ENCODE peak calls at places on chromosomes 6 and 20, in four cellular contexts. S is IMR-90, X is neural progenitor cell, D is lower lobe of right lung. A is an unnamed sample.

GRCh38 chr6:6856538-6857523 is 250.9 kb upstream of the RREB1 start:
- DNase-seq in X (peak), D (peak), S (peak), A (peak)

GRCh38 chr6:166595061-166595780 is 8.7 kb upstream of the RAMACL start:
- DNase-seq in S (peak), X (no peak), D (no peak), A (peak)

GRCh38 chr6:87789900-87790290 is 87.9 kb upstream of the AKIRIN2 start:
- DNase-seq in X (no peak), S (no peak), D (no peak), A (no peak)

GRCh38 chr6:111844376-111844775 is 28.9 kb downstream of the FYN start:
- DNase-seq in D (no peak), S (no peak), X (peak), A (no peak)

GRCh38 chr6:20367716-20368485 is 33.8 kb upstream of the E2F3 start:
- DNase-seq in S (peak), X (no peak), D (no peak), A (peak)

GRCh38 chr20:44017905-44018683 is 103.4 kb downstream of the TOX2 start:
- DNase-seq in D (peak), X (no peak), S (peak), A (peak)

GRCh38 chr6:159691963-159692287 is 1.1 kb downstream of the SOD2 start:
- DNase-seq in X (no peak), D (no peak), S (no peak), A (no peak)

GRCh38 chr6:69961251-69961650 is 94.9 kb downstream of the COL19A1 start:
- DNase-seq in D (no peak), X (no peak), S (no peak), A (peak)

GRCh38 chr6:155521719-155522118 is 66.1 kb upstream of the NOX3 start:
- DNase-seq in X (no peak), S (peak), D (no peak), A (no peak)

GRCh38 chr6:134908906-134909516 is 40.9 kb downstream of the ALDH8A1 start:
- DNase-seq in X (no peak), S (peak), D (no peak), A (peak)

GRCh38 chr6:57327311-57327710 is 9.9 kb downstream of the PRIM2 start:
- DNase-seq in S (no peak), D (no peak), X (no peak), A (no peak)

GRCh38 chr6:16871047-16871446 is 109.8 kb upstream of the ATXN1 start:
- DNase-seq in S (no peak), X (no peak), D (no peak), A (no peak)

GRCh38 chr6:8674088-8674487 is 238.7 kb upstream of the SLC35B3 start:
- DNase-seq in X (no peak), S (no peak), D (no peak), A (no peak)

GRCh38 chr6:8499540-8499939 is 64.2 kb upstream of the SLC35B3 start:
- DNase-seq in S (no peak), X (peak), D (no peak), A (no peak)

GRCh38 chr6:13288481-13288880 is 39.9 kb downstream of the TBC1D7 start:
- DNase-seq in X (no peak), S (no peak), D (no peak), A (no peak)

GRCh38 chr6:53728570-53729194 is 63.1 kb upstream of the KLHL31 start:
- DNase-seq in D (peak), X (peak), S (peak), A (peak)

GRCh38 chr6:47787620-47788497 is 6.0 kb downstream of the OPN5 start:
- DNase-seq in S (peak), X (peak), D (peak), A (peak)

GRCh38 chr6:58113960-58114359 is 796.5 kb downstream of the PRIM2 start:
- DNase-seq in S (no peak), D (no peak), X (no peak), A (no peak)

GRCh38 chr6:41966214-41966920 is 24.8 kb upstream of the CCND3 start:
- DNase-seq in D (no peak), X (no peak), S (no peak), A (peak)

GRCh38 chr6:63864934-63865333 is 229.3 kb downstream of the PHF3 start:
- DNase-seq in X (no peak), D (no peak), S (no peak), A (no peak)

GRCh38 chr6:156628805-156629204 is 148.4 kb upstream of the ARID1B start:
- DNase-seq in S (no peak), X (no peak), D (no peak), A (no peak)

GRCh38 chr20:9054176-9054575 is 14.7 kb upstream of the PLCB4 start:
- DNase-seq in D (no peak), S (peak), X (no peak), A (peak)

GRCh38 chr6:144912474-144912873 is 627.3 kb downstream of the UTRN start:
- DNase-seq in D (no peak), X (no peak), S (peak), A (peak)

GRCh38 chr20:15200139-15200538 is 862.7 kb upstream of the FLRT3 start:
- DNase-seq in X (no peak), S (no peak), D (no peak), A (no peak)

GRCh38 chr6:128209771-128210170 is 308.9 kb upstream of the THEMIS start:
- DNase-seq in D (no peak), X (no peak), S (peak), A (peak)

DNA sequence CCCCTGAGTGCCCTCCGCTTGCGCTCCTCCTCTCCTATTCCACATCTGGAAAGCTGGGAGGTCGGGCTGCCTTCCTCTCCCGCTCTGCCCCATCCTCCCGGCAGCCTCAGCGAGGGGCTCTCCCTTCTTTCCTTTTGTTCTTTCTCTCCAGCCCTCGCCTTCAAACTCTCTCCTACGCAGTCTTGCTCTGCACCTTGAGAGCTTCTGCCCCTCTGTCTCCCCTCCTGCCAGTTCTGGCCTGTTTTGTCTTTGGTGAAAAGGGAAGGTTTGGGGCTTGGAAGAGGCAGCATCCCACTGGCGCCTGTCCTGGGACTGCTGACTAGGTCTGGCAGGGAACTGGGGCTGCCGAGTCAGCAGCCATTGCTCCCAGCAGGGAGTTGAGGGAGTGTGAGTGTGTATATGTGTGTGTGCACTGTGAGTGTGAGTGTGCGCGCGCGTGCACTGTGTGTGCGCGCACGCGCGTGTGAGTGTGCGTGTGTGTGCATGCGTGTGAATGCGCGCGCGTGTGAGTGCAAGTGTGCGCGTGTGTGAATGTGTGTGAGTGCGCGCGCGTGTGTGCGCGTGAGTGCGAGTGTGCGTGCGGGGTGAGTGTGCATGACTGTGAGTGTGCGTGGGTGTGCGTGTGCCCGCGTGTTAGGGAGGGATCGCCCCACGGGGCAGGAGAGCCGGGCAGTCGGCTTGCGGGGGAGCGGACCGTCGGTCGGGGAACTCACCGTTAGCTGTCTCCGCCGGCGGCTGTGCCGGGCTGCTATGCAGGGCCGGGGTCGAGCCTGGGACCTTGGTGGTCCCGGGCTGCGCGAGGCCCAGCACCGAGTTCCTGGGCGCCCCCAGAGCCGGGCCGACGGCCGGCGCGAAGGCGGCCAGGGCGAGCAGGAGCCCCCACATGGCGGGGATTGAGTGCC is 488 bp downstream of the CPXM1 start:
- DNase-seq in D (no peak), X (peak), S (peak), A (no peak)
- H3K4me3 ChIP-seq in D (peak), X (peak), S (peak), A (peak)

GRCh38 chr20:19806806-19807691 is 49.0 kb downstream of the RIN2 start:
- DNase-seq in S (peak), D (no peak), X (no peak), A (peak)
- TF ChIP-seq CTCF in S (no peak), D (no peak), X (no peak), A (no peak)

GRCh38 chr6:142692942-142693341 is 252.0 kb downstream of the HIVEP2 start:
- DNase-seq in D (peak), X (peak), S (peak), A (peak)
- H3K4me3 ChIP-seq in D (no peak), X (no peak), S (no peak), A (no peak)

GRCh38 chr20:16284385-16285100 is 288.7 kb downstream of the KIF16B start:
- DNase-seq in D (no peak), X (peak), S (no peak), A (no peak)
- TF ChIP-seq CTCF in D (no peak), X (no peak), S (no peak), A (no peak)

GRCh38 chr20:50450961-50451752 is 59.0 kb upstream of the PTPN1 start:
- DNase-seq in D (no peak), X (peak), S (peak), A (peak)
- H3K4me3 ChIP-seq in D (peak), X (peak), S (peak), A (no peak)

DNA sequence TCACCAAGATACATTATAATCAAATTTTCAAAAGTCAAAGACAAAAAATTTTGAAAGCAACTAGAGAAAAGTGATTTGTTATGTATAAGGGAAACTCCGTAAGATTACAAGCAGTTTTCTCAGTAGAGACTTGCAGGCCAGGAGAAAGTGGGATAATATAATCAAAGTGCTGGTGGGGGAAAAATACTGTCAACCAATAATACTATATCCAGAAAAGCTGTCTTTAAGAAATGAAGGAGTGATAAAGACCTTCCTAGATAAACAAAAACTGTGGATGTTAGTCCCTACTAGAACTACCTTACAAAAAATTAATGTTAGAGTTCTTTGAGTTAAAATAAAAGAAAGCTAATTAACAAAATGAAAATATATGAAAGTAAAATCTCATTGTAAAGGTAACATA is 79.7 kb downstream of the SYNE1 start:
- DNase-seq in S (no peak), X (no peak), D (no peak), A (no peak)
- TF ChIP-seq CTCF in S (no peak), X (no peak), D (no peak), A (no peak)

DNA sequence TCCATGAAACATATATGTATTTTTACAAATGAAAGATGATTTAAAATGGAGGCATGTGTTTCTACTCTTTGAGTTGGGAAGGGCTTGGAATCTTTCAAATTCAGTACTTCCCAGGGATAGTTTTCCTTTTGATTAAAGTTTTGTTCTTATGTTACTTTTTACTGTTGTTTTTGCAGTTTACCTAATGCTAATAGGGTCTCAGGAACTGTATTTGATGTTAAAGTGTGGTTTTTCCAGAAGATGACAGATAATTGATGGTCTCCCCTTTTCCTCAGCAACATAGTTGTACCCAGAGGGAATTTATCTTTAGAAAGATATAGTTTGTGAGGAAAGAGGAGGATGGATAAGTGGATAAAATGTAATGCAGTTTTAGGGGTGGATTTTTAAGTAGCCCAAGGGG is 42.1 kb downstream of the GNAS start:
- DNase-seq in D (no peak), X (no peak), S (no peak), A (no peak)
- H3K4me3 ChIP-seq in D (peak), X (peak), S (no peak), A (peak)

GRCh38 chr20:59940129-59940955 is at the start of the genes FAM217B and PPP1R3D:
- DNase-seq in D (peak), S (peak), X (peak), A (peak)
- TF ChIP-seq CTCF in D (no peak), S (peak), X (peak), A (no peak)

GRCh38 chr20:53833333-53834043 is 236.9 kb downstream of the BCAS1 start:
- DNase-seq in S (no peak), D (no peak), X (no peak), A (no peak)
- H3K4me3 ChIP-seq in S (no peak), D (no peak), X (no peak), A (no peak)

GRCh38 chr6:169121013-169121412 is 132.6 kb downstream of the THBS2 start:
- DNase-seq in S (no peak), X (no peak), D (no peak), A (no peak)
- TF ChIP-seq CTCF in S (no peak), X (no peak), D (no peak), A (peak)